ENCODE peak calls at places on chromosomes 13 and 19, in four cellular contexts. K is foreskin keratinocyte, D is SJSA1, T is tibial artery. Z is an unnamed sample.

GRCh38 chr13:28239374-28239773 is 101.0 kb downstream of the PAN3 start:
- DNase-seq in K (no peak), D (no peak), T (no peak), Z (no peak)

GRCh38 chr19:16185925-16186234 is 670 bp downstream of the FAM32A start:
- DNase-seq in K (no peak), D (no peak), T (no peak), Z (no peak)

GRCh38 chr13:110561335-110562033 is at the start of gene RAB20:
- DNase-seq in K (peak; percentile 42), D (peak; percentile 99), T (peak; percentile 90), Z (peak; percentile 87)

GRCh38 chr19:45507864-45508680 is 793 bp downstream of the VASP start:
- DNase-seq in K (no peak), D (no peak), T (no peak), Z (no peak)

GRCh38 chr19:52140077-52140710 is 456 bp upstream of the ZNF616 start:
- DNase-seq in K (no peak), D (no peak), T (no peak), Z (no peak)

GRCh38 chr19:17522988-17523872 is 11.8 kb downstream of the PGLS start:
- DNase-seq in K (no peak), D (no peak), T (peak; percentile 66), Z (no peak)

GRCh38 chr13:31418186-31418585 is 218.4 kb downstream of the B3GLCT start:
- DNase-seq in K (no peak), D (no peak), T (no peak), Z (no peak)

GRCh38 chr19:47176627-47177090 is 46.0 kb downstream of the SAE1 start:
- DNase-seq in K (no peak), D (peak; percentile 49), T (peak; percentile 37), Z (no peak)

GRCh38 chr19:50663280-50663790 is 14.1 kb downstream of the C19orf81 start:
- DNase-seq in K (no peak), D (no peak), T (no peak), Z (no peak)

GRCh38 chr13:60435762-60436374 is 38.8 kb downstream of the TDRD3 start:
- DNase-seq in K (no peak), D (no peak), T (no peak), Z (no peak)

GRCh38 chr19:14670408-14670807 is 4.2 kb downstream of the ADGRE3 start:
- DNase-seq in K (no peak), D (no peak), T (no peak), Z (no peak)

GRCh38 chr13:26184791-26185250 is 37.3 kb downstream of the RNF6 start:
- DNase-seq in K (no peak), D (no peak), T (peak; percentile 44), Z (peak; percentile 39)

GRCh38 chr13:30744056-30744684 is 8.8 kb downstream of the ALOX5AP start:
- DNase-seq in K (no peak), D (peak; percentile 53), T (no peak), Z (peak; percentile 13)

GRCh38 chr19:49114630-49115363 is 627 bp downstream of the LIN7B start:
- DNase-seq in K (no peak), D (peak; percentile 62), T (peak; percentile 65), Z (no peak)

GRCh38 chr19:17543991-17544390 is 11.5 kb upstream of the COLGALT1 start:
- DNase-seq in K (no peak), D (no peak), T (no peak), Z (no peak)

GRCh38 chr13:19169991-19170390 is 11.6 kb downstream of the TUBA3C start:
- DNase-seq in K (no peak), D (no peak), T (no peak), Z (no peak)

GRCh38 chr13:101065314-101065713 is 351.0 kb downstream of the NALCN start:
- DNase-seq in K (no peak), D (no peak), T (no peak), Z (no peak)

GRCh38 chr13:44191504-44192171 is 182.0 kb upstream of the SERP2 start:
- DNase-seq in K (no peak), D (peak; percentile 47), T (peak; percentile 51), Z (peak; percentile 44)

GRCh38 chr13:49810825-49811526 is 18.5 kb upstream of the KPNA3 start:
- DNase-seq in K (peak; percentile 5), D (no peak), T (no peak), Z (peak; percentile 17)

GRCh38 chr13:98089246-98089645 is 53.6 kb upstream of the FARP1 start:
- DNase-seq in K (peak; percentile 44), D (no peak), T (no peak), Z (no peak)

GRCh38 chr13:44713793-44714469 is 137.8 kb upstream of the TSC22D1 start:
- DNase-seq in K (peak; percentile 96), D (peak; percentile 93), T (peak; percentile 43), Z (peak; percentile 88)

GRCh38 chr19:30881281-30881680 is 468.0 kb downstream of the TSHZ3 start:
- DNase-seq in K (no peak), D (no peak), T (no peak), Z (no peak)

GRCh38 chr19:7442423-7442822 is 46.4 kb downstream of the PEX11G start:
- DNase-seq in K (no peak), D (no peak), T (peak; percentile 31), Z (no peak)

GRCh38 chr13:76632388-76633044 is 253.7 kb downstream of the KCTD12 start:
- DNase-seq in K (no peak), D (no peak), T (no peak), Z (no peak)

GRCh38 chr13:47094734-47095434 is 198.0 kb upstream of the HTR2A start:
- DNase-seq in K (no peak), D (no peak), T (no peak), Z (no peak)

GRCh38 chr13:105920375-105920774 is 615.1 kb downstream of the EFNB2 start:
- DNase-seq in K (peak; percentile 69), D (no peak), T (no peak), Z (peak; percentile 64)

GRCh38 chr13:98327326-98328314 is 150.6 kb upstream of the RNF113B start:
- DNase-seq in K (no peak), D (peak; percentile 71), T (no peak), Z (no peak)

GRCh38 chr19:38667552-38668205 is 20.2 kb downstream of the ACTN4 start:
- DNase-seq in K (no peak), D (peak; percentile 72), T (no peak), Z (no peak)

GRCh38 chr13:68170961-68171360 is 940.8 kb upstream of the PCDH9 start:
- DNase-seq in K (no peak), D (no peak), T (no peak), Z (no peak)

GRCh38 chr19:47106819-47107200 is 6.8 kb downstream of the ZC3H4 start:
- DNase-seq in K (no peak), D (no peak), T (no peak), Z (no peak)

GRCh38 chr19:13051581-13052165 is 51.0 kb downstream of the LYL1 start:
- DNase-seq in K (no peak), D (no peak), T (no peak), Z (peak; percentile 65)

GRCh38 chr19:54162884-54163283 is 3.4 kb upstream of the LENG1 start:
- DNase-seq in K (no peak), D (no peak), T (no peak), Z (no peak)

GRCh38 chr13:31045621-31046081 is 113.2 kb downstream of the TEX26 start:
- DNase-seq in K (peak; percentile 91), D (peak; percentile 92), T (peak; percentile 53), Z (peak; percentile 90)

GRCh38 chr19:27776020-27776419 is 1436.9 kb downstream of the UQCRFS1 start:
- DNase-seq in K (no peak), D (peak; percentile 65), T (no peak), Z (no peak)

GRCh38 chr13:100658363-100658762 is 16.2 kb downstream of the TMTC4 start:
- DNase-seq in K (no peak), D (no peak), T (no peak), Z (no peak)

GRCh38 chr19:14250870-14251269 is 44.9 kb upstream of the ADGRL1 start:
- DNase-seq in K (no peak), D (no peak), T (no peak), Z (no peak)

GRCh38 chr13:39232401-39232980 is 194.2 kb downstream of the NHLRC3 start:
- DNase-seq in K (no peak), D (no peak), T (no peak), Z (no peak)

GRCh38 chr13:98454389-98454881 is 122.5 kb downstream of the STK24 start:
- DNase-seq in K (no peak), D (no peak), T (no peak), Z (no peak)

GRCh38 chr13:51339952-51340732 is 651 bp downstream of the SERPINE3 start:
- DNase-seq in K (no peak), D (no peak), T (no peak), Z (peak; percentile 15)
- H3K27ac ChIP-seq in K (no peak overlapping the region), D (no peak overlapping the region), T (no peak overlapping the region), Z (no peak overlapping the region)

GRCh38 chr13:42524487-42525034 is 49.4 kb upstream of the TNFSF11 start:
- DNase-seq in K (no peak), D (no peak), T (no peak), Z (no peak)

GRCh38 chr13:42526276-42526675 is 47.7 kb upstream of the TNFSF11 start:
- DNase-seq in K (no peak), D (no peak), T (no peak), Z (no peak)

GRCh38 chr13:42525035-42525504 is 48.9 kb upstream of the TNFSF11 start:
- DNase-seq in K (peak; percentile 79), D (peak; percentile 44), T (no peak), Z (peak; percentile 34)
- H3K27ac ChIP-seq in K (no peak overlapping the region), D (peak overlapping the region; percentile 44), T (no peak overlapping the region), Z (no peak overlapping the region)

DNA sequence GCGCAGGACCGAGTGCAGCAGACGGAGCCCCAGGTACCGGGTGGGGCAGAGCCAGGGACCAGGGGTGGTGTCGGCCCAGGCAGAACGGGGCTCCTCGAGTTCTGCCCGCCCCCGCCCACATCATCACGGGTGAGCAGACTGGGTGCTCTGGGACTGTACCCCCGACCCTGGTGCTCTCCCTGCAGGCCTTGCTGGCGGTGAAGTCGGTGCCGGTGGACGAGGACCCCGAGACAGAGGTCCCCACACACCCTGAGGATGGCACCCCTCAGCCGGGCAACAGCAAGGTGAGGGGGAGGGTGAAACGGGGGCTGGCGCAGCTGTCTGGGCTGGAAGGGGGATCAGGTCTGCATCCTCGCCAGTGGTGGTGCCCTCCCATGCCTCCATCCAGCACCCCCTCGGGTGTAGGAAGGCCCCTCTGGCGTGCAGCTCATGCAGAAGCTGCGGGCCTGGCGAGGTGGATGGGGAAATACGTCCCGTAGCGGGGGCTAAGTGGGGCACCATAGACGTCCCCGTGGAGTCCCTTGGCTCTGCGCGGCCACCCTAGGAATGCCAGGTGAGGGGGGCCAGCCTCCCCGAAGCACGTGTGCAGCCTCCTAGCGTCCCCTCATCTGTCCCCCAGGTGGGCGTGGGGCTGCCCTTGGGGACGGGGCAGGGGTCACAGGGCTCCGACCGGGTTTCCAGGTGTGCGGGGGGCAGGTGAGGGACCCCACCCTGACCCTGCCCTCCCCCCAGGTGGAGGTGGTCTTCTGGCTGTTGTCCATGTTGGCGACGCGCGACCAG is 6.4 kb downstream of the APC2 start:
- DNase-seq in K (no peak), D (no peak), T (no peak), Z (no peak)
- H3K27ac ChIP-seq in K (no peak overlapping the region), D (no peak overlapping the region), T (no peak overlapping the region), Z (no peak overlapping the region)

DNA sequence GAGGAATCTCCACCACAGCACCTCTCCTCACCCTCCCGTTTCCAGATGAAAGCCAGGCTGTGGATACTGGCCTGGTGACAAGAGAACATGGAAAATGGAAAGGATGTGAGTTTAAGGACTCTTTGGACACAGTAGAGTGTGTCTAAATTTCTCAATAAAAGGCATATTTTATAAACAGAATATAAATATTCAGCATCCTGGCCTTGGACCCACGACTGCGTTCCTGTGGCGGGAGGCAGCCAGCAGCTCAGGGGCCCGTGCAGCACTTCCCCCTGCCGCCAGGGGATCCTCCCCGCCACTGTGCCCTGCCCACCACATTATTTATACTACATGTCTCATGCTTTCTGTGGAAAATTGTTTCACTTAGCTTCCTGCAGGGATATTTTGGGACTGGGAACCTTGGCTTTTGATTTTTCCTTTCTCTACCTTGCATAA is 108.0 kb upstream of the SPATA13 start:
- DNase-seq in K (no peak), D (no peak), T (no peak), Z (no peak)
- H3K27ac ChIP-seq in K (no peak overlapping the region), D (no peak overlapping the region), T (peak overlapping the region; percentile 58), Z (no peak overlapping the region)